ENCODE peak calls at places on chromosomes 13 and 19, in seven cellular contexts. A is NB4, D is HCT116, P is AG04450, L is mucosa of descending colon, M is fibroblast of pulmonary artery, I is heart right ventricle. C is an unnamed sample.

GRCh38 chr13:26710166-26710565 is 50.4 kb downstream of the GPR12 start:
- DNase-seq in A (no peak), D (no peak), P (no peak), L (no peak), M (no peak), I (no peak), C (no peak)

GRCh38 chr19:4803736-4804695 is 12.5 kb downstream of the FEM1A start:
- DNase-seq in A (peak), D (peak), P (no peak), L (peak), M (peak), I (peak), C (no peak)

GRCh38 chr13:37481005-37481857 is 117.3 kb downstream of the POSTN start:
- DNase-seq in A (no peak), D (no peak), P (no peak), L (no peak), M (peak), I (no peak), C (peak)

GRCh38 chr19:11198769-11199469 is 1.6 kb upstream of the KANK2 start:
- DNase-seq in A (no peak), D (no peak), P (no peak), L (no peak), M (no peak), I (no peak), C (no peak)

GRCh38 chr13:85828094-85828684 is 29.0 kb upstream of the SLITRK6 start:
- DNase-seq in A (peak), D (peak), P (peak), L (no peak), M (peak), I (no peak), C (peak)

GRCh38 chr13:38951525-38952313 is 38.9 kb downstream of the STOML3 start:
- DNase-seq in A (no peak), D (no peak), P (no peak), L (peak), M (peak), I (peak), C (no peak)

GRCh38 chr13:37485766-37486165 is 112.8 kb downstream of the POSTN start:
- DNase-seq in A (no peak), D (no peak), P (no peak), L (no peak), M (peak), I (no peak), C (peak)

GRCh38 chr13:108176685-108177274 is 38.6 kb downstream of the LIG4 start:
- DNase-seq in A (peak), D (peak), P (no peak), L (no peak), M (peak), I (no peak), C (no peak)

GRCh38 chr13:50990540-50991506 is 81.2 kb downstream of the RNASEH2B start:
- DNase-seq in A (no peak), D (no peak), P (peak), L (no peak), M (peak), I (peak), C (peak)

GRCh38 chr13:33863390-33863789 is 45.4 kb downstream of the RFC3 start:
- DNase-seq in A (no peak), D (no peak), P (no peak), L (no peak), M (no peak), I (no peak), C (no peak)

GRCh38 chr13:101115762-101116161 is 300.5 kb downstream of the NALCN start:
- DNase-seq in A (peak), D (no peak), P (no peak), L (no peak), M (peak), I (no peak), C (peak)

GRCh38 chr19:4971424-4971793 is 2.5 kb downstream of the KDM4B start:
- DNase-seq in A (no peak), D (no peak), P (no peak), L (peak), M (no peak), I (no peak), C (no peak)

GRCh38 chr19:1169921-1170885 is 3.9 kb downstream of the SBNO2 start:
- DNase-seq in A (no peak), D (no peak), P (peak), L (peak), M (peak), I (no peak), C (no peak)

GRCh38 chr19:18741566-18742121 is 49.5 kb downstream of the COMP start:
- DNase-seq in A (no peak), D (no peak), P (no peak), L (peak), M (peak), I (peak), C (no peak)

GRCh38 chr19:13835791-13836723 is 40.8 kb downstream of the ZSWIM4 start:
- DNase-seq in A (peak), D (no peak), P (no peak), L (peak), M (no peak), I (no peak), C (no peak)

GRCh38 chr19:52941941-52942370 is 18.7 kb upstream of the ZNF888 start:
- DNase-seq in A (peak), D (no peak), P (no peak), L (peak), M (peak), I (peak), C (no peak)

GRCh38 chr19:19538767-19539166 is 702 bp downstream of the CILP2 start:
- DNase-seq in A (peak), D (no peak), P (no peak), L (no peak), M (no peak), I (no peak), C (no peak)

GRCh38 chr19:13234518-13234917 is 84.3 kb downstream of the IER2 start:
- DNase-seq in A (peak), D (peak), P (no peak), L (peak), M (no peak), I (peak), C (no peak)

GRCh38 chr19:13098291-13099072 is 4.2 kb downstream of the LYL1 start:
- DNase-seq in A (peak), D (no peak), P (no peak), L (peak), M (peak), I (no peak), C (no peak)

GRCh38 chr13:26326562-26326961 is 72.6 kb downstream of the CDK8 start:
- DNase-seq in A (no peak), D (no peak), P (no peak), L (no peak), M (no peak), I (no peak), C (no peak)

GRCh38 chr19:42554046-42554575 is 25.8 kb upstream of the CEACAM1 start:
- DNase-seq in A (no peak), D (no peak), P (no peak), L (peak), M (no peak), I (no peak), C (no peak)

GRCh38 chr13:35990196-35990595 is 141.0 kb downstream of the DCLK1 start:
- DNase-seq in A (no peak), D (no peak), P (no peak), L (no peak), M (no peak), I (no peak), C (no peak)
- TF ChIP-seq CTCF in A (peak), D (no peak), P (no peak), L (no peak), M (no peak), I (no peak), C (peak)

DNA sequence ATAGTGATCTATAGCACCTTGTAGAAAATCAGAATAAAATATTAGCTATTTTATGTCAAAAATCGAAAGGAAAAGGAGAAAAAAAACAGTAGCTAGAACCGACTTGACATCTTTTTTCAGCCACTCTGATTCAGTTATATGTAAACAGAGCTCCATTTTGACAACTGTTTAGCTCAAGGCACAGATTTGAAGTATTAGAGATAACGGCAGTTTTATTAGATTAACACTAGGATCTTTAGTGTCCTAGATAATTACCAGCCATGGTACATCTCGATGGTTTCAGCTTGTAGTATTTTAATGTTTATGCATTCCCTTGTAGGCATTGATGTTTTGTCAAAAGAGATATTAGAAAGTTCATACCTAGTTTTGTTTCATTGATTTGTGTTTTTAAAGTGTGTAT is 67.3 kb downstream of the PCDH17 start:
- DNase-seq in A (no peak), D (no peak), P (no peak), L (no peak), M (no peak), I (no peak), C (no peak)
- H3K4me3 ChIP-seq in A (no peak), D (no peak), P (no peak), L (no peak), M (no peak), I (no peak), C (no peak)

DNA sequence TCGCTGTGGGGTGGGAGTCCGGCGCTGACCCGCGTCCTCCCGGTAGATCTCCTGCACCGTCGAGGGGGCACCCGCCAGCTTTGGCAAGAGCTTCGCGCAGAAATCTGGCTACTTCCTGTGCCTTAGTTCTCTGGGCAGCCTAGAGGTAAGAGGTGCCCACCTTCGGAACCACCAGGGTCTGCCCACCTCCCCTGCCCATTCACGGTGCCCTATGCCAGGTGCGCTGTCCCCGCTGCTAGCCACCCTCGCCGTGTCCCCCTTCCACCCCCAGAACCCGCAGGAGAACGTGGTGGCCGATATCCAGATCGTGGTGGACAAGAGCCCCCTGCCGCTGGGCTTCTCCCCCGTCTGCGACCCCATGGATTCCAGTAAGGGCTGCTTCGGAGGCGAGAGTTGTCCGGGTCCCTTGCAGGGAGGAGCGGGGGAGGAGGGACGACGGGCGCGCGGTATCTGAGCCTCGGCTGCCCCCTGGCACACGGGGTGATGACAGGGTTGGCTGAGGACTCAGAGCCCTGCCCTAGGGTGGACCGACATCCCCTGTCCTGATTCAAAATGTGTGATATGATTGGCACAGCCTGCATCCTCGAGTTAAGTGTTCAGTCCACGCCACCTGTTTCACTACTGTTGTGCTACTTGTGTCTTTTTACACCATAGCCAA is 549 bp downstream of the MVB12A start:
- DNase-seq in A (peak), D (no peak), P (no peak), L (peak), M (no peak), I (peak), C (no peak)
- TF ChIP-seq CTCF in A (no peak), D (no peak), P (peak), L (no peak), M (no peak), I (no peak), C (peak)

GRCh38 chr19:8630796-8631424 is 477 bp downstream of the NFILZ start:
- DNase-seq in A (no peak), D (no peak), P (no peak), L (no peak), M (no peak), I (no peak), C (no peak)
- H3K4me3 ChIP-seq in A (no peak), D (no peak), P (no peak), L (no peak), M (no peak), I (no peak), C (no peak)

C was measured in astrocyte of the cerebellum.